ENCODE peak calls at places on chromosome 1, in eight cellular contexts. Q is OCI-LY7, M is keratinocyte, S is Daoy, E is GM20000, R is RWPE1, A is uterus, F is MCF 10A. O is an unnamed sample.

GRCh38 chr1:115654663-115655306 is 13.0 kb downstream of the VANGL1 start:
- DNase-seq in F (no peak), R (peak), Q (no peak), S (peak), M (no peak), E (no peak), A (no peak), O (no peak)

GRCh38 chr1:18077657-18078215 is 29.9 kb upstream of the IGSF21 start:
- DNase-seq in M (no peak), R (no peak), E (no peak), Q (peak), A (no peak), F (no peak), S (no peak), O (no peak)

GRCh38 chr1:161038523-161039153 is at the start of gene TSTD1:
- DNase-seq in S (no peak), E (peak), F (peak), M (no peak), Q (peak), R (peak), A (no peak), O (no peak)

GRCh38 chr1:59926381-59927243 is at the start of gene CYP2J2:
- DNase-seq in E (no peak), R (peak), Q (no peak), S (peak), M (no peak), F (peak), A (no peak), O (no peak)

GRCh38 chr1:38084700-38085099 is 38.1 kb upstream of the POU3F1 start:
- DNase-seq in F (no peak), E (no peak), M (no peak), S (no peak), Q (no peak), R (no peak), A (no peak), O (no peak)

GRCh38 chr1:11780380-11781147 is 18.6 kb downstream of the C1orf167 start:
- DNase-seq in R (no peak), A (no peak), Q (no peak), S (no peak), M (no peak), E (no peak), F (no peak), O (no peak)

GRCh38 chr1:201570158-201570885 is 31.4 kb downstream of the NAV1 start:
- DNase-seq in R (no peak), E (no peak), S (no peak), F (no peak), Q (no peak), A (no peak), M (no peak), O (no peak)

GRCh38 chr1:188089461-188089860 is 1260.7 kb downstream of the PLA2G4A start:
- DNase-seq in F (no peak), M (no peak), S (no peak), A (no peak), Q (no peak), E (no peak), R (no peak), O (no peak)

GRCh38 chr1:172002725-172003345 is 161.5 kb downstream of the DNM3 start:
- DNase-seq in R (peak), M (no peak), E (peak), F (peak), Q (peak), A (peak), S (peak), O (no peak)

GRCh38 chr1:63827411-63828321 is 53.8 kb downstream of the ROR1 start:
- DNase-seq in M (no peak), F (peak), Q (peak), A (no peak), R (no peak), S (peak), E (no peak), O (no peak)

GRCh38 chr1:108575241-108575850 is 15.4 kb downstream of the EEIG2 start:
- DNase-seq in R (no peak), F (no peak), A (no peak), Q (no peak), M (no peak), S (no peak), E (no peak), O (no peak)

GRCh38 chr1:178021955-178022354 is 52.1 kb upstream of the SEC16B start:
- DNase-seq in E (no peak), S (no peak), F (no peak), M (no peak), Q (no peak), A (no peak), R (no peak), O (no peak)

GRCh38 chr1:5597171-5597864 is 394.9 kb downstream of the NPHP4 start:
- DNase-seq in Q (no peak), F (no peak), E (no peak), R (no peak), M (no peak), S (no peak), A (no peak), O (no peak)

GRCh38 chr1:185861630-185862029 is 127.4 kb downstream of the HMCN1 start:
- DNase-seq in E (no peak), F (no peak), Q (no peak), S (peak), M (no peak), A (no peak), R (no peak), O (no peak)

GRCh38 chr1:204859885-204860284 is 10.8 kb upstream of the NFASC start:
- DNase-seq in R (no peak), E (no peak), A (no peak), S (no peak), M (no peak), Q (no peak), F (no peak), O (no peak)